ENCODE peak calls at places on chromosomes 6 and 20, in four cellular contexts. C, B, N and S are unnamed samples. For H3K9me3, the result is how much of the 10 kb centered on the place peaks cover.

GRCh38 chr6:14910692-14911547 is 334.9 kb upstream of the JARID2 start:
- DNase-seq in N (no peak), B (no peak), C (peak), S (no peak)

GRCh38 chr6:3769610-3770009 is 18.1 kb upstream of the PXDC1 start:
- DNase-seq in N (no peak), B (no peak), C (peak), S (no peak)

GRCh38 chr6:156850356-156850755 is 73.2 kb downstream of the ARID1B start:
- DNase-seq in N (no peak), C (no peak), B (no peak), S (no peak)

GRCh38 chr6:87938287-87938686 is 109.4 kb upstream of the SPACA1 start:
- DNase-seq in N (no peak), B (no peak), C (no peak), S (no peak)

GRCh38 chr6:124924333-124924759 is 37.9 kb upstream of the RNF217 start:
- DNase-seq in C (peak), N (no peak), B (no peak), S (no peak)

GRCh38 chr6:47621838-47622449 is 76.4 kb upstream of the ADGRF4 start:
- DNase-seq in C (no peak), B (no peak), N (no peak), S (no peak)

GRCh38 chr6:2858678-2859324 is 17.1 kb upstream of the SERPINB1 start:
- DNase-seq in B (peak), N (no peak), C (no peak), S (no peak)

GRCh38 chr6:56770011-56770520 is 127.4 kb upstream of the DST start:
- DNase-seq in N (no peak), C (peak), B (no peak), S (no peak)

GRCh38 chr6:34273242-34273805 is 24.5 kb upstream of the SMIM29 start:
- DNase-seq in B (peak), C (peak), N (peak), S (no peak)

GRCh38 chr20:41738584-41739193 is 120.5 kb upstream of the CHD6 start:
- DNase-seq in B (peak), N (peak), C (peak), S (peak)

GRCh38 chr6:35247642-35248231 is 11.8 kb upstream of the ZNF76 start:
- DNase-seq in N (no peak), C (no peak), B (no peak), S (no peak)

GRCh38 chr6:17666646-17667045 is 40.1 kb downstream of the NUP153 start:
- DNase-seq in C (no peak), N (no peak), B (no peak), S (no peak)

GRCh38 chr6:10465633-10466499 is 51.0 kb upstream of the TFAP2A start:
- DNase-seq in N (peak), C (peak), B (peak), S (peak)

GRCh38 chr20:54475334-54476287 is at the start of gene DOK5:
- DNase-seq in C (peak), B (no peak), N (no peak), S (no peak)

GRCh38 chr6:138115877-138116660 is 8.8 kb upstream of the PERP start:
- DNase-seq in B (peak), N (peak), C (peak), S (peak)

GRCh38 chr20:53748821-53749402 is 155.3 kb upstream of the ZNF217 start:
- DNase-seq in N (no peak), C (peak), B (no peak), S (no peak)

GRCh38 chr20:3678893-3679720 is 2.7 kb downstream of the ADAM33 start:
- DNase-seq in N (no peak), B (no peak), C (no peak), S (no peak)

GRCh38 chr20:63755933-63756647 is 16.5 kb downstream of the SLC2A4RG start:
- DNase-seq in B (no peak), N (no peak), C (no peak), S (no peak)

GRCh38 chr6:169449221-169449620 is 195.6 kb upstream of the THBS2 start:
- DNase-seq in B (no peak), N (no peak), C (no peak), S (no peak)

GRCh38 chr6:81487489-81487888 is 265.0 kb downstream of the TENT5A start:
- DNase-seq in C (peak), N (no peak), B (peak), S (peak)

GRCh38 chr20:40452758-40453157 is 236.3 kb downstream of the MAFB start:
- DNase-seq in N (no peak), B (no peak), C (no peak), S (no peak)

GRCh38 chr6:151303231-151303630 is 63.5 kb downstream of the AKAP12 start:
- DNase-seq in C (no peak), N (no peak), B (no peak), S (no peak)

GRCh38 chr6:108526739-108527174 is 34.0 kb upstream of the FOXO3 start:
- DNase-seq in N (peak), B (peak), C (peak), S (peak)

GRCh38 chr6:159989882-159990480 is 21.1 kb downstream of the IGF2R start:
- DNase-seq in N (no peak), C (peak), B (no peak), S (no peak)

GRCh38 chr6:130913119-130913518 is 85.9 kb downstream of the SMLR1 start:
- DNase-seq in N (no peak), C (no peak), B (no peak), S (no peak)

GRCh38 chr6:150331344-150331743 is 37.5 kb upstream of the IYD start:
- DNase-seq in C (no peak), B (no peak), N (no peak), S (no peak)

GRCh38 chr6:62367601-62368000 is 81.6 kb upstream of the KHDRBS2 start:
- DNase-seq in N (no peak), B (no peak), C (no peak), S (no peak)

GRCh38 chr6:64988148-64988547 is 718.9 kb downstream of the EYS start:
- DNase-seq in B (no peak), N (no peak), C (peak), S (no peak)

GRCh38 chr20:17227669-17228623 is 1.1 kb downstream of the PCSK2 start:
- DNase-seq in N (no peak), B (no peak), C (peak), S (no peak)

GRCh38 chr6:155100087-155100486 is 105.0 kb downstream of the TIAM2 start:
- DNase-seq in B (no peak), C (peak), N (no peak), S (no peak)

GRCh38 chr20:35866446-35867202 is 87.7 kb downstream of the SCAND1 start:
- DNase-seq in C (peak), B (no peak), N (no peak), S (no peak)

GRCh38 chr6:118968416-118968815 is 33.5 kb upstream of the MCM9 start:
- DNase-seq in B (no peak), C (peak), N (peak), S (peak)

GRCh38 chr20:2879148-2879547 is 5.9 kb downstream of the PTPRA start:
- DNase-seq in N (no peak), C (peak), B (no peak), S (no peak)

GRCh38 chr6:81766482-81767069 is 14.1 kb upstream of the TENT5A start:
- DNase-seq in C (peak), B (no peak), N (peak), S (no peak)

GRCh38 chr20:57012691-57013090 is 253.8 kb downstream of the BMP7 start:
- DNase-seq in C (no peak), B (no peak), N (no peak), S (no peak)

GRCh38 chr20:43096471-43096870 is 93.2 kb downstream of the PTPRT start:
- DNase-seq in B (no peak), N (no peak), C (no peak), S (no peak)

GRCh38 chr6:168131464-168132415 is 52.7 kb upstream of the FRMD1 start:
- DNase-seq in B (no peak), N (no peak), C (no peak), S (no peak)

GRCh38 chr20:3162080-3162611 is 2.5 kb upstream of the FASTKD5 start:
- DNase-seq in B (no peak), N (no peak), C (no peak), S (no peak)

GRCh38 chr20:44067650-44068081 is 119.3 kb downstream of the JPH2 start:
- DNase-seq in N (no peak), C (no peak), B (no peak), S (no peak)

DNA sequence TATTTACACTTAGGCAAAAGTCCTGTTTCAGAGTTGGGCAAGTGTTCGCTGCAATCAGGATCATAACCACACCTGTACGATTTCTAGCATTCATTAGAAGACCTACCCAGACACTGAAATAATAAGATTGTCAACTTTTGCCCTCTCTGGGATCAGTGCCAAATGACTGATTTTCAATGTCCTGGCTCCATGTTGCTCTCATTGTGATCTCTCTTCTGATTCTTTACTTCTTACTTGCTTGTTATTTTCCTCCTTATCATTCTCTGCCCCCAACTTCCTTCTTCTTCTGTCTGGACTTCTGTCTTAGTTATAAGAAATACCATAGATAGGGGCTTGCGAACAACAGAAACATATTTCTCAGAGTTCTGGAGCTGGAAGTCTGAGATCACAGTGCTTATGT is 94.4 kb upstream of the BMP2 start:
- DNase-seq in N (no peak), C (no peak), B (no peak), S (no peak)
- TF ChIP-seq MAZ in N (no peak), C (no peak), B (no peak), S (no peak)

GRCh38 chr6:127466416-127466815 is 7.2 kb upstream of the KIAA0408 start:
- DNase-seq in N (no peak), C (no peak), B (no peak), S (no peak)
- H3K27ac ChIP-seq in N (no peak), C (no peak), B (no peak), S (no peak)

GRCh38 chr6:27293436-27294152 is 18.5 kb downstream of the POM121L2 start:
- DNase-seq in B (peak), N (peak), C (peak), S (peak)

GRCh38 chr6:27287751-27288135 is 24.3 kb downstream of the POM121L2 start:
- DNase-seq in C (no peak), N (no peak), B (no peak), S (no peak)

GRCh38 chr6:27288136-27289044 is 23.7 kb downstream of the POM121L2 start:
- DNase-seq in N (no peak), B (no peak), C (no peak), S (peak)

GRCh38 chr6:27290065-27290849 is 21.8 kb downstream of the POM121L2 start:
- DNase-seq in N (peak), C (peak), B (peak), S (peak)

GRCh38 chr6:27290850-27291208 is 21.2 kb downstream of the POM121L2 start:
- DNase-seq in C (no peak), N (no peak), B (no peak), S (no peak)
- H3K9me3 ChIP-seq in C (under half), N (under half), B (under half), S (under half)

GRCh38 chr20:23401051-23401450 is 20.2 kb downstream of the NAPB start:
- DNase-seq in B (no peak), C (no peak), N (no peak), S (no peak)

GRCh38 chr20:23407770-23408467 is 13.4 kb downstream of the NAPB start:
- DNase-seq in C (no peak), B (no peak), N (no peak), S (no peak)

GRCh38 chr20:23403721-23404120 is 17.6 kb downstream of the NAPB start:
- DNase-seq in B (no peak), N (no peak), C (peak), S (no peak)

GRCh38 chr20:23406880-23407279 is 14.4 kb downstream of the NAPB start:
- DNase-seq in N (no peak), B (no peak), C (no peak), S (no peak)

GRCh38 chr20:23404196-23404595 is 17.1 kb downstream of the NAPB start:
- DNase-seq in B (no peak), C (peak), N (peak), S (no peak)
- TF ChIP-seq MAZ in B (no peak), C (no peak), N (no peak), S (no peak)